ENCODE peak calls at places on chromosomes 3 and 15, in five cellular contexts. D, L, J, V and Z are unnamed samples.

GRCh38 chr3:60708191-60708975 is 542.9 kb downstream of the FHIT start:
- DNase-seq in D (peak), J (no peak), L (no peak), V (no peak), Z (peak)

GRCh38 chr3:64815195-64815627 is 127.4 kb upstream of the ADAMTS9 start:
- DNase-seq in D (no peak), V (no peak), L (no peak), J (no peak), Z (no peak)

GRCh38 chr3:108602249-108602934 is 12.9 kb downstream of the DZIP3 start:
- DNase-seq in J (no peak), V (no peak), L (peak), D (no peak), Z (no peak)

GRCh38 chr3:129577925-129578742 is 28.3 kb downstream of the PLXND1 start:
- DNase-seq in J (no peak), V (peak), L (no peak), D (no peak), Z (no peak)

GRCh38 chr3:151766454-151766853 is 32.7 kb downstream of the AADACL2 start:
- DNase-seq in D (peak), L (no peak), V (no peak), J (no peak), Z (no peak)

GRCh38 chr3:161558256-161558655 is 61.6 kb downstream of the OTOL1 start:
- DNase-seq in D (no peak), L (no peak), V (no peak), J (no peak), Z (no peak)

GRCh38 chr3:14324224-14324944 is 78.0 kb upstream of the SLC6A6 start:
- DNase-seq in V (no peak), L (peak), J (no peak), D (peak), Z (no peak)

GRCh38 chr3:36944012-36944640 is 728 bp downstream of the TRANK1 start:
- DNase-seq in V (no peak), J (no peak), L (peak), D (peak), Z (no peak)

GRCh38 chr15:23806980-23807379 is 119.9 kb upstream of the NDN start:
- DNase-seq in V (no peak), J (no peak), D (no peak), L (no peak), Z (no peak)

GRCh38 chr15:38991701-38992100 is 427.1 kb upstream of the RASGRP1 start:
- DNase-seq in J (no peak), D (peak), L (no peak), V (no peak), Z (no peak)

GRCh38 chr3:193824365-193824764 is 231.4 kb downstream of the OPA1 start:
- DNase-seq in D (no peak), L (no peak), V (no peak), J (no peak), Z (no peak)

GRCh38 chr3:69197922-69198540 is 75.6 kb upstream of the LMOD3 start:
- DNase-seq in D (no peak), J (no peak), V (no peak), L (no peak), Z (no peak)

GRCh38 chr3:175879417-175879816 is 1020.3 kb downstream of the NAALADL2 start:
- DNase-seq in V (no peak), J (no peak), L (peak), D (no peak), Z (no peak)

GRCh38 chr3:95277614-95278013 is 1214.8 kb downstream of the NSUN3 start:
- DNase-seq in L (no peak), D (no peak), J (no peak), V (no peak), Z (no peak)

GRCh38 chr3:138673641-138674040 is 65.1 kb downstream of the FAIM start:
- DNase-seq in D (peak), V (no peak), J (peak), L (no peak), Z (no peak)

GRCh38 chr3:126459763-126460127 is 15.9 kb downstream of the ZXDC start:
- DNase-seq in V (no peak), L (no peak), D (no peak), J (no peak), Z (no peak)

GRCh38 chr15:90257776-90258175 is 7.7 kb upstream of the NGRN start:
- DNase-seq in V (no peak), L (no peak), D (no peak), J (no peak), Z (no peak)

GRCh38 chr3:15591235-15591634 is 10.1 kb downstream of the HACL1 start:
- DNase-seq in L (no peak), J (no peak), V (no peak), D (no peak), Z (no peak)

GRCh38 chr3:32245200-32245599 is 6.7 kb downstream of the CMTM8 start:
- DNase-seq in J (no peak), L (no peak), D (no peak), V (no peak), Z (no peak)

GRCh38 chr3:135629696-135630408 is 335.7 kb upstream of the PPP2R3A start:
- DNase-seq in V (no peak), J (no peak), D (no peak), L (peak), Z (no peak)

GRCh38 chr3:146895026-146895749 is 290.0 kb upstream of the PLSCR5 start:
- DNase-seq in V (no peak), L (no peak), J (no peak), D (peak), Z (no peak)

GRCh38 chr3:140166908-140167599 is 232.1 kb downstream of the CLSTN2 start:
- DNase-seq in L (no peak), D (no peak), J (no peak), V (no peak), Z (no peak)

GRCh38 chr3:136134091-136134490 is 62.0 kb downstream of the MSL2 start:
- DNase-seq in L (no peak), D (no peak), J (no peak), V (no peak), Z (no peak)

GRCh38 chr15:25697586-25697985 is 165.5 kb downstream of the ATP10A start:
- DNase-seq in V (no peak), J (no peak), D (no peak), L (no peak), Z (no peak)

GRCh38 chr3:85355572-85355971 is 396.8 kb downstream of the CADM2 start:
- DNase-seq in L (no peak), J (no peak), V (no peak), D (no peak), Z (no peak)

GRCh38 chr15:92645051-92645631 is 10.4 kb downstream of the FAM174B start:
- DNase-seq in D (no peak), L (no peak), V (no peak), J (no peak), Z (no peak)

GRCh38 chr3:16687206-16687605 is 82.0 kb upstream of the DAZL start:
- DNase-seq in V (no peak), L (peak), J (no peak), D (no peak), Z (no peak)

GRCh38 chr3:185733980-185734724 is 90.7 kb downstream of the IGF2BP2 start:
- DNase-seq in L (peak), J (peak), V (no peak), D (peak), Z (no peak)

GRCh38 chr15:83200162-83200561 is 7.5 kb downstream of the HDGFL3 start:
- DNase-seq in J (peak), L (no peak), D (peak), V (no peak), Z (peak)

DNA sequence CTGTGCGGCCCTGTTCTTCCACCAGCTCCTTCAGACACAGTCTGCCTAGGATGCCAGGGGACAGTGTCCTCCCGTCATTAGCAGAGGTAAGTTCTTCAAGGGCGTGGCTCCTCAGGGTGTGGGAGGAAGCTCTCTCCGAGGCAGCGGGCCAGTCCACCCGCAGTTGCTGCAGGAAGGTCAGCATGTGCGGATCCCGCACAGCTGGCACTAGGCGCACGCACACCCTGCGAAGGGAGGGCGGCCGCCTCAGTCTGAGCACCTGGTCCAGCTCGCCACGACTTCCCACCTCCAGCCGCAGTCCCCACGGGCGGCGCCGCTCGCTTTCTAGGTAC is 768 bp downstream of the DALRD3 start:
- DNase-seq in D (peak), L (no peak), V (no peak), J (no peak), Z (no peak)
- H3K27ac ChIP-seq in D (peak), L (no peak), V (peak), J (no peak), Z (peak)

GRCh38 chr3:120059081-120059864 is 35.0 kb downstream of the GSK3B start:
- DNase-seq in L (no peak), D (no peak), J (no peak), V (no peak), Z (no peak)
- H3K27ac ChIP-seq in L (no peak), D (no peak), J (no peak), V (no peak), Z (no peak)

DNA sequence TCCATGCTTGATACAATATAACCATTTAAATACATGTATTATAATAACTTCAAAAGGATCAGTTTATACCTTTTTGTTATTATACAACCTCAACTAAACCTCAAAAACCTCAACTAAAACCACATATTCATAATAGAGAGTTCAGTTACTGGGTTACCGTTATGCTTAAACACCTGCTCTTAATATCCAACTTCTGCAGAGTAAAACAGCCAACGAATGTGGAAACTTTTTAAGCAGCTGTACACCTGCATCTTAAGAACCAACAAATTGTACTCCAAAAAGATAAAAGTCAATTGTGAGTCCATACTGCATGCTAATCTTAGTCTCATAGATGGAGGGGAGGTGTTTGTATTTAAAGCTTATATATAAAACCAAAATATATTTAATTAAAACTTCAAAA is 53.5 kb downstream of the TFDP2 start:
- DNase-seq in V (no peak), D (no peak), L (no peak), J (no peak), Z (no peak)
- H3K27ac ChIP-seq in V (no peak), D (no peak), L (no peak), J (no peak), Z (no peak)

DNA sequence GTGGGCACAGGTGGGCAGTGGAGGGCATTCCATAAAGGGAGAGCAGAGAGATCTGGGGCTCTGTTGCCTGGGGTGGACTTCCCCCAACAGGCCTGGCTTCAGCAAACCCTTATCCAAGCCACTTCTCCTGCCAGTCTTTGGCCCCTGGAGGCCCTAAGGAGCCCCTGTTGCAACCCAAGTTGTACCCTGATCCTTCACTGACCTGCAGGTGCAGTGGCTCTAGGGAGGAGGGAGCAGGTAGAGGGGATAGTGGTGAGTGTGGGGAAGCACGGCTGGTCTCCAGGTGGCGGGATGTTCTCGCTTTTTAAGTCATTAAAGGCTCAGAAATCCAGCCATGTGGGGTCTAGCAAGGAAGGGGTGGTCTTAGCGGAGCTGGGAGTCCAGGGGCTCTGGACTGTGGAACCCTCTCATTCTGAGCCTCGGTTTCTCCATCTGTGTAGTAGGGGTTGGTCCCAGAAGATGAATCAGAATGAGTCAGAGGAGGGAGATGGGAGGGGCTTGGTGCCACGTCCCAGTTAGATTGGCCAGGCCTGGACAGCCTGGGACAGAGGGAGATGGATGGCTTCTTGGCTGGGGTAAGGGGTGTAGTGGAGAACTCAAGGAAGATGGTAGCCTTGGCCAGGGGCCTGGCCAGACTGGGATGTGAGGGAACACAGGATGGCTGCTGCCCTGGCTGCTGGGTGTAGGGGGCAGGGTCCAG is 2.6 kb downstream of the ZBTB47 start:
- DNase-seq in V (no peak), D (peak), J (no peak), L (no peak), Z (no peak)
- H3K27ac ChIP-seq in V (peak), D (peak), J (no peak), L (no peak), Z (no peak)

DNA sequence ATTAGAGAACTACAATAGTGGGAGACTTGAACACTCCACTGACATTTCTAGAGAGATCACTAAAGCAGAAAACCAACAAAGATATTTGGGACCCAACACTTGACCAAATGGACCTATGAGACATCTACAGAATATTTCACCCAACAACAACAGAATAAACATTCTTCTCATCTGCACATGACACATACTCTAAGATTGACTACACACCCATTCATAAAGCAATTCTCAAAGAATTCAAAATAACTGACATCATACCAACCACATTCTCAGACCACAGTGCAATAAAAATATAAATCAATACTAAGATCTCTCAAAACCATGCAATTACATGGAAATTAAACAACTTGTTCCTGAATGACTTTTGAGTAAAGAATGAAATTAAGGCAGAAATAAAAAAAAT is 473.7 kb downstream of the LPP start:
- DNase-seq in L (no peak), D (peak), J (peak), V (no peak), Z (no peak)
- H3K27ac ChIP-seq in L (no peak), D (peak), J (peak), V (peak), Z (peak)

DNA sequence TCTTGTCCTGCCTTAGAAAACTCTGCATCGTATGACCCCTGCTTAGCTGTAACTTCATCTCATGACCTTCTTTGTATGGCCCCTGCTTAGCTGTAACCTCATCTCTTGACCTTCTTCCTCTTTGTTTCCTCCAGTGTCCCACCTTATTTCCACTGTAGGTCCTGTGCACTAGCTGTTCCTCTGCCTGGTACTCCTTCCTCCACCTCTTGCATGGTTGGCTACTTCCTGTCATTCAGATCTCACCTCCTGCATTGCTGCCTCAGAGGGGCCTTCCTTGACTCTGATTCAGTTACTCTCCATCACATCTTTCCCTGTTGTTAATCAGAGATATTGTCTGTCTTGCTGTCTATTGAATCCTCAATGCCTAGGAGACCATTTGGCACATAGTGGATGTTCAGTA is 63.2 kb downstream of the PDE8A start:
- DNase-seq in V (no peak), J (no peak), L (no peak), D (no peak), Z (no peak)
- H3K27ac ChIP-seq in V (no peak), J (no peak), L (no peak), D (no peak), Z (no peak)

DNA sequence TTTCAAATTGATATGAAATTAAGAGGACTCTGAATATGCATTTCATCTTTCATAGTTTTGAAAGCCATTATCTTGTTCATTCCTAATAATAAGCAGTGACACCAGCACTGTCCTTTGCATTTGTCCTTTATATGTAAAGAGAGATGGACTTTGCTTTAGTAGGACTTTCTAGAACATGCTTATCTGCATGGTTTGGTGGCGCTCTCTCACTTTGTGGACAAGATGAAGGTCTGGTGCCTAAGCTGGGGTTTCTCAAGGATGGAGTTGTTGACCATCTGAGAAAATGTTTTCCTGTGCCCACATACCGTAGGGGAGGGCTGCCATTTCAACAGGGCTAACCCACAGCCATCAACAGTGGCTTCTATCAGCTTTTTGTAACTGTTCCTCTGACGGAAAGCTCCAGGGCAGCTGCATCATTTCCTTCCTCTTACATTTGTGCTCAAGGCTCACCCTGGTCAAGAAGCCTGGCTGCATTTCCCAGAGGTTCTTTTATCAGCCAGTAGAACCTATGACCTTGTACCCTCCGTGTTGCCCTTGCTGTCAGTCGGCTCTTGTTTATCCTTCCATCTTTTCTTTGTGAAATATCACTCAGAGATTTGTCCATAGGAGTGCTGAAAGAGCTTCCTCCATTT is 44.5 kb downstream of the ABHD2 start:
- DNase-seq in J (no peak), L (no peak), V (no peak), D (no peak), Z (no peak)
- H3K27ac ChIP-seq in J (no peak), L (no peak), V (peak), D (no peak), Z (no peak)